ENCODE peak calls at places on chromosomes 7 and 10, in five cellular contexts. F, G, A, Q and C are unnamed samples.

GRCh38 chr7:152312316-152312715 is 123.5 kb downstream of the KMT2C start:
- DNase-seq in F (no peak), G (no peak), A (no peak), Q (no peak), C (no peak)

GRCh38 chr7:47672267-47672920 is 90.5 kb upstream of the TNS3 start:
- DNase-seq in F (no peak), G (no peak), A (no peak), Q (no peak), C (no peak)

GRCh38 chr7:628826-629225 is 97.7 kb upstream of the DNAAF5 start:
- DNase-seq in F (no peak), G (no peak), A (no peak), Q (no peak), C (no peak)

GRCh38 chr10:37976880-37977203 is 395 bp upstream of the ZNF25 start:
- DNase-seq in F (no peak), G (no peak), A (no peak), Q (no peak), C (no peak)

GRCh38 chr10:70461397-70462348 is 16.9 kb upstream of the PALD1 start:
- DNase-seq in F (peak), G (peak), A (no peak), Q (peak), C (no peak)

GRCh38 chr7:151143261-151144015 is 24.1 kb downstream of the GBX1 start:
- DNase-seq in F (no peak), G (no peak), A (no peak), Q (no peak), C (no peak)

GRCh38 chr7:128946936-128947830 is 9.5 kb downstream of the IRF5 start:
- DNase-seq in F (no peak), G (no peak), A (no peak), Q (no peak), C (no peak)

GRCh38 chr7:92293887-92294616 is 48.3 kb downstream of the ANKIB1 start:
- DNase-seq in F (no peak), G (no peak), A (no peak), Q (no peak), C (no peak)

GRCh38 chr10:25573281-25573680 is 360.7 kb upstream of the MYO3A start:
- DNase-seq in F (no peak), G (no peak), A (no peak), Q (no peak), C (no peak)

GRCh38 chr7:45435846-45436245 is 138.3 kb upstream of the ADCY1 start:
- DNase-seq in F (no peak), G (no peak), A (no peak), Q (no peak), C (no peak)

GRCh38 chr10:23530079-23530478 is 91.2 kb downstream of the OTUD1 start:
- DNase-seq in F (no peak), G (no peak), A (no peak), Q (no peak), C (no peak)

GRCh38 chr10:132886211-132887099 is 55.9 kb downstream of the CFAP46 start:
- DNase-seq in F (peak), G (no peak), A (no peak), Q (no peak), C (no peak)

GRCh38 chr7:116097365-116098009 is 66.9 kb upstream of the TFEC start:
- DNase-seq in F (peak), G (peak), A (no peak), Q (peak), C (no peak)

GRCh38 chr10:44416021-44416758 is 31.3 kb upstream of the CXCL12 start:
- DNase-seq in F (no peak), G (no peak), A (no peak), Q (no peak), C (no peak)

GRCh38 chr7:102456327-102456726 is 8.3 kb downstream of the ALKBH4 start:
- DNase-seq in F (no peak), G (peak), A (no peak), Q (no peak), C (no peak)

GRCh38 chr7:106384373-106384772 is 99.6 kb upstream of the NAMPT start:
- DNase-seq in F (no peak), G (no peak), A (no peak), Q (no peak), C (no peak)

GRCh38 chr7:47195641-47196040 is 386.3 kb downstream of the TNS3 start:
- DNase-seq in F (no peak), G (peak), A (no peak), Q (peak), C (peak)

GRCh38 chr7:108351715-108352114 is 104.5 kb downstream of the NRCAM start:
- DNase-seq in F (peak), G (no peak), A (no peak), Q (no peak), C (no peak)

GRCh38 chr7:58086461-58086860 is 636.5 kb downstream of the ZNF716 start:
- DNase-seq in F (no peak), G (no peak), A (no peak), Q (no peak), C (no peak)

GRCh38 chr10:76034236-76035009 is 603.0 kb downstream of the LRMDA start:
- DNase-seq in F (no peak), G (no peak), A (no peak), Q (no peak), C (no peak)

GRCh38 chr7:102125127-102125561 is 161.5 kb upstream of the SH2B2 start:
- DNase-seq in F (no peak), G (peak), A (peak), Q (no peak), C (peak)

GRCh38 chr7:70379210-70379609 is 752.7 kb upstream of the GALNT17 start:
- DNase-seq in F (no peak), G (no peak), A (no peak), Q (no peak), C (no peak)

GRCh38 chr7:1346851-1347250 is 112.4 kb downstream of the MICALL2 start:
- DNase-seq in F (no peak), G (no peak), A (no peak), Q (no peak), C (no peak)

GRCh38 chr10:73907841-73908517 is 3.0 kb upstream of the PLAU start:
- DNase-seq in F (no peak), G (no peak), A (no peak), Q (no peak), C (no peak)

GRCh38 chr10:125083576-125083920 is 76.8 kb downstream of the CTBP2 start:
- DNase-seq in F (no peak), G (no peak), A (no peak), Q (no peak), C (no peak)

GRCh38 chr10:103843045-103843444 is 12.3 kb downstream of the SH3PXD2A start:
- DNase-seq in F (no peak), G (no peak), A (no peak), Q (no peak), C (no peak)

GRCh38 chr7:128814496-128814895 is 15.7 kb upstream of the FLNC start:
- DNase-seq in F (no peak), G (no peak), A (no peak), Q (no peak), C (no peak)

GRCh38 chr7:28662236-28662635 is 249.9 kb downstream of the CREB5 start:
- DNase-seq in F (no peak), G (no peak), A (no peak), Q (no peak), C (no peak)

GRCh38 chr7:139358541-139359365 is 941 bp upstream of the LUC7L2 start:
- DNase-seq in F (no peak), G (peak), A (no peak), Q (no peak), C (no peak)

GRCh38 chr7:69115788-69116187 is 482.5 kb upstream of the AUTS2 start:
- DNase-seq in F (no peak), G (no peak), A (no peak), Q (no peak), C (no peak)

GRCh38 chr7:128131701-128132100 is 100.5 kb upstream of the LRRC4 start:
- DNase-seq in F (no peak), G (no peak), A (no peak), Q (no peak), C (no peak)

GRCh38 chr7:151867912-151868804 is 8.8 kb downstream of the PRKAG2 start:
- DNase-seq in F (no peak), G (no peak), A (no peak), Q (no peak), C (no peak)

GRCh38 chr10:34966440-34966839 is 123.7 kb downstream of the CUL2 start:
- DNase-seq in F (no peak), G (no peak), A (no peak), Q (no peak), C (no peak)

GRCh38 chr7:38383281-38383680 is 109.8 kb upstream of the TARP start:
- DNase-seq in F (no peak), G (no peak), A (no peak), Q (no peak), C (no peak)

GRCh38 chr7:111560773-111561658 is 1.3 kb downstream of the IMMP2L start:
- DNase-seq in F (peak), G (no peak), A (no peak), Q (no peak), C (no peak)

GRCh38 chr7:149011491-149011890 is 16.8 kb downstream of the PDIA4 start:
- DNase-seq in F (no peak), G (no peak), A (no peak), Q (no peak), C (no peak)

DNA sequence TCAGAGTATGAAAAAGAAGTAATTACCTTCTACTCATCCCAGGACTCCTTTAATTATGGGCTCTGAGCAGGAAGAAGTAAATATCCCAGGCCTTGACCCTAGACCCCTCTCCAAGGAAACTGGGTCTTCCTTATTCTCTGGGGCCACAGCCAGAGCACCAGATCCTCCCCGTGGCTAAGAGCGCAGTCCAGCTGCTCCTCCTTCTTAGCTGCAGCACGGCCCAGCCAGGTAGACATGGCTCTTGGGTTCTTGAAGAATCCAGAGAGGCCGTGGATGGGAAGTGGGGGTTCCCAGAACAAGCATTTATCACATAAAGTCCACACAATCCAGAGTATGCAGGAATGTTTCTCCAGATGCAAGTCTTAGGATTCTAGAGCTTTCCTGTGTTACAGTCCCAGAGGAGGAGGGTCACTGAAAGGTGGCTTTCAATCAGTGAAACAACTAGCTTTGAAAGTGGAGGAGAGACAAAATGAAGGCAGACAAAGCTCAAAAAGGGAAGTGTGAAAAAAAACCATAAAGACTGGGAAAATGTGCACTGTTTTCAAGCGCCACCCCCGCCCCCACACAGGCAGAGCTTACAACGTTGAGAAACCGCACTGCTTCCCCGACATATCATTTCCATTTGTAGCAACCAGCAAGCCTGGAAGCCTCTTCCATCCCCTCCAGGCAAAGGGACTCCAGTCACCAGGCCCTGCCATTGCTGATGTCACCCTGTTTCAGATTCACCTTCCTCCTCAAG is 396.5 kb upstream of the MKI67 start:
- DNase-seq in F (no peak), G (no peak), A (no peak), Q (no peak), C (no peak)
- TF ChIP-seq ZNF274 in F (no peak), G (no peak), A (no peak), Q (no peak), C (no peak)

DNA sequence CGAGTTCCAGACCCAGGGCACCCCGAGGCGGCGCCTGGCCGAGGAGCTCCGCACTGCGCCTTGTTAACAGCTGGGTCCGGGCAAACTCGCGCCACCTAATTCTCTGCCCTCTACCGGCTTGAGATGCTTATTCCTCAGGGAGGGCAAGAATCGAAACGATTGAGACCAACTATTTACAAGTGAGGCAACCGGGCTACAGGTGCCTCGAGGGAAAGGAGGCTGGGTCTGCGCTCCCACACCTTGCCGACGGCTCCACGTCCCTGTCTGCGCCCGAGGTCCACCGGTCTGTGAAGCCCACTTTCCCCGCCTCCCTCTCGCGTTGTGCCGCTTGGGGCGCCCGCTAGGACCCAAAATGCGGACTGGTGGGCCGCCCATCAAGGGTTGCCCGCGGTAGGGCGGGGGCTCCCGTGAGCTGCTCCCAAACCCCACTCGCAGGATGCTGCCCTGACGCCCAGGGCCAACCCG is 527 bp downstream of the AKR1B1 start:
- DNase-seq in F (peak), G (no peak), A (no peak), Q (no peak), C (peak)
- TF ChIP-seq ZNF274 in F (no peak), G (no peak), A (no peak), Q (no peak), C (no peak)

DNA sequence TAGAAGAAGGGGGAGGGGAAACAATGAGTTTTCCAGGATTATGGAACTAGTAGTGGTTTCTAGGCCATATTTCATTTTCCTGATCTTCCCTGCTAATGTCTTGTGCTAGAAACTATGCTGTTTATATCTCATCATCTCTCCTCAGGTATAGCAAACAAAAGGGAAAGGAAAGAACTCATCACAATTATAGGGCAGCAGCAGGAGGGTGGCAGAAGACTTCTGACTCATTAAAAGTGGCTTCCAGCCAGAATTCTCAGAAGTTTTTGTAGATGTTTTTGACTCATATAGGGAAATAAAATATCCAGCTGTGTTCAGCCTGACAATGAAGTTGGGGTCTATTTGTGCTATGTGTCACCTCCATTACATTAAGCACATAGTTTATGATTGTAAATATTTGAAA is 6.5 kb downstream of the AHR start:
- DNase-seq in F (no peak), G (peak), A (no peak), Q (no peak), C (no peak)
- TF ChIP-seq ZNF274 in F (no peak), G (no peak), A (no peak), Q (no peak), C (no peak)

DNA sequence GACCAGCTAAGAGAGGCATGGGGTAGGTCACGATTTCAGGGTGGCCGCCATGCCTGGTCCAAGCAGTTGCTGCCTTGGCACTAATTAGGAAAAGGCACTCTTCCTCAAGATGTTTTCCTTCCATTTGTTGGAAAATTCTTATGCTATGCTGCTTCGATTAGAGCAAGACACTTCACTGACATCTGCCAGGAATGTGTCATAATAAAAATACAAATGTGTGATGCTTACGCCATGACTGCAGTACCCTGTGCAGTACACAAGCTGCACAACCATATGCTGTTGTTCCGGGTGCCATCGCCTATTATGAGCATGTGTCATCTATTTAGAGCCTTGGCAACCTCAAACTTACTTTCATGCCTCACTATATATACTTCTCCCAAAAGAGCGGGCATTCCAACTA is 14.9 kb upstream of the MPP7 start:
- DNase-seq in F (no peak), G (no peak), A (no peak), Q (no peak), C (no peak)
- TF ChIP-seq ZNF274 in F (no peak), G (no peak), A (no peak), Q (no peak), C (no peak)